ENCODE peak calls at places on chromosomes 5 and 9, in nine cellular contexts. V, N, M, H, Z, O, T, K and C are unnamed samples.

GRCh38 chr5:14716755-14717752 is 52.5 kb downstream of the OTULIN start:
- DNase-seq in V (no peak), T (no peak), N (no peak), H (no peak), K (no peak), O (no peak), Z (no peak), M (no peak), C (no peak)

GRCh38 chr9:63859475-63860215 is 1425.4 kb downstream of the FOXD4L5 start:
- DNase-seq in N (peak; percentile 45), Z (peak; percentile 54), M (no peak), T (no peak), O (peak; percentile 77), K (peak; percentile 50), H (no peak), V (peak; percentile 44), C (peak; percentile 71)

GRCh38 chr5:168648576-168648975 is 69.4 kb upstream of the PANK3 start:
- DNase-seq in N (no peak), M (no peak), H (no peak), Z (no peak), K (no peak), V (no peak), T (no peak), O (no peak), C (no peak)

GRCh38 chr5:25850581-25850980 is 1187.8 kb downstream of the CDH9 start:
- DNase-seq in M (peak; percentile 38), H (peak; percentile 1), K (no peak), N (no peak), O (no peak), V (no peak), Z (no peak), T (no peak), C (no peak)

GRCh38 chr9:100222674-100223073 is 123.6 kb downstream of the INVS start:
- DNase-seq in K (no peak), H (no peak), T (peak; percentile 53), V (no peak), O (no peak), Z (no peak), M (peak; percentile 33), N (no peak), C (no peak)

GRCh38 chr9:93665128-93665565 is 88.8 kb downstream of the PHF2 start:
- DNase-seq in K (peak; percentile 1), T (no peak), N (peak; percentile 1), M (no peak), H (no peak), V (no peak), O (no peak), Z (no peak), C (peak; percentile 36)

GRCh38 chr9:91921371-91921770 is 28.7 kb downstream of the ROR2 start:
- DNase-seq in Z (no peak), V (no peak), K (no peak), M (no peak), T (no peak), H (no peak), N (no peak), O (no peak), C (no peak)

GRCh38 chr5:173056783-173057061 is 570 bp downstream of the CREBRF start:
- DNase-seq in V (no peak), N (no peak), K (no peak), H (no peak), M (no peak), T (no peak), O (peak; percentile 95), Z (no peak), C (no peak)

GRCh38 chr9:34576593-34576935 is 13.0 kb downstream of the CNTFR start:
- DNase-seq in K (no peak), N (no peak), Z (no peak), T (no peak), M (no peak), O (no peak), H (no peak), V (no peak), C (no peak)

GRCh38 chr9:34578241-34579096 is 11.1 kb downstream of the CNTFR start:
- DNase-seq in M (no peak), N (peak; percentile 17), V (no peak), H (no peak), K (no peak), Z (no peak), T (peak; percentile 63), O (no peak), C (no peak)

GRCh38 chr9:34576943-34577634 is 12.4 kb downstream of the CNTFR start:
- DNase-seq in N (peak; percentile 41), T (no peak), O (no peak), Z (no peak), H (no peak), V (no peak), K (no peak), M (no peak), C (no peak)

GRCh38 chr9:34579097-34579818 is 10.3 kb downstream of the CNTFR start:
- DNase-seq in T (no peak), Z (no peak), N (no peak), H (no peak), M (no peak), O (no peak), V (no peak), K (no peak), C (no peak)

GRCh38 chr9:34577635-34578240 is 11.8 kb downstream of the CNTFR start:
- DNase-seq in N (no peak), T (no peak), M (no peak), Z (no peak), H (no peak), O (no peak), K (no peak), V (no peak), C (no peak)
- H3K27ac ChIP-seq in N (no peak overlapping the region), T (no peak overlapping the region), M (no peak overlapping the region), Z (no peak overlapping the region), H (peak overlapping the region; percentile 92), O (no peak overlapping the region), K (no peak overlapping the region), V (no peak overlapping the region), C (peak overlapping the region; percentile 62)

DNA sequence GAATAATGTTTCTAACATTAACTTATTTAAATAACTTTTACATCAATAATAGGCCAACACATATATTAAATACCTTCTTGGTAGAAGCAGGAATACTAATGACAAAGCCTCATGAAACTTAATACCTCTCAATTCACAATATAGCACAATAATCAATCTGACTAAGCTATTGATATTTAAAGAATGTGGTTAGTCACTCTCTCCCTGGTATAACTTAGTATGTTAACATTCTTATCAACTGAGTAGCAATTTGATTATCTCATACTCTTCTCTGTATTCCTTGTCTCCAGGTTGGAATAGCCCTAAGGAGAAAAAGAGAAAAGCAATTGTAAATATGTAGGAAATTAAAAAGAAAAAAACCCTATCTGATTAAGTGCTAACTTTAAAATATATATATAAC is 4.9 kb upstream of the PGGT1B start:
- DNase-seq in K (no peak), N (no peak), V (no peak), H (no peak), M (peak; percentile 61), Z (no peak), T (peak; percentile 83), O (no peak), C (no peak)
- H3K27ac ChIP-seq in K (no peak overlapping the region), N (no peak overlapping the region), V (no peak overlapping the region), H (no peak overlapping the region), M (no peak overlapping the region), Z (no peak overlapping the region), T (no peak overlapping the region), O (no peak overlapping the region), C (no peak overlapping the region)

GRCh38 chr5:180070726-180071417 is 687 bp downstream of the RNF130 start:
- DNase-seq in Z (peak; percentile 15), N (peak; percentile 46), T (peak; percentile 55), V (no peak), M (peak; percentile 37), K (no peak), O (peak; percentile 87), H (no peak), C (no peak)

GRCh38 chr5:180072556-180072955 is 997 bp upstream of the RNF130 start:
- DNase-seq in V (no peak), H (no peak), N (no peak), K (peak; percentile 55), M (no peak), O (no peak), T (no peak), Z (peak; percentile 24), C (peak; percentile 89)

GRCh38 chr5:180069589-180070247 is 1.8 kb downstream of the RNF130 start:
- DNase-seq in N (no peak), O (no peak), Z (no peak), K (no peak), T (no peak), V (no peak), H (no peak), M (peak; percentile 26), C (no peak)

GRCh38 chr5:180072256-180072548 is 643 bp upstream of the RNF130 start:
- DNase-seq in O (no peak), M (no peak), N (no peak), K (no peak), Z (no peak), H (no peak), T (no peak), V (no peak), C (no peak)

DNA sequence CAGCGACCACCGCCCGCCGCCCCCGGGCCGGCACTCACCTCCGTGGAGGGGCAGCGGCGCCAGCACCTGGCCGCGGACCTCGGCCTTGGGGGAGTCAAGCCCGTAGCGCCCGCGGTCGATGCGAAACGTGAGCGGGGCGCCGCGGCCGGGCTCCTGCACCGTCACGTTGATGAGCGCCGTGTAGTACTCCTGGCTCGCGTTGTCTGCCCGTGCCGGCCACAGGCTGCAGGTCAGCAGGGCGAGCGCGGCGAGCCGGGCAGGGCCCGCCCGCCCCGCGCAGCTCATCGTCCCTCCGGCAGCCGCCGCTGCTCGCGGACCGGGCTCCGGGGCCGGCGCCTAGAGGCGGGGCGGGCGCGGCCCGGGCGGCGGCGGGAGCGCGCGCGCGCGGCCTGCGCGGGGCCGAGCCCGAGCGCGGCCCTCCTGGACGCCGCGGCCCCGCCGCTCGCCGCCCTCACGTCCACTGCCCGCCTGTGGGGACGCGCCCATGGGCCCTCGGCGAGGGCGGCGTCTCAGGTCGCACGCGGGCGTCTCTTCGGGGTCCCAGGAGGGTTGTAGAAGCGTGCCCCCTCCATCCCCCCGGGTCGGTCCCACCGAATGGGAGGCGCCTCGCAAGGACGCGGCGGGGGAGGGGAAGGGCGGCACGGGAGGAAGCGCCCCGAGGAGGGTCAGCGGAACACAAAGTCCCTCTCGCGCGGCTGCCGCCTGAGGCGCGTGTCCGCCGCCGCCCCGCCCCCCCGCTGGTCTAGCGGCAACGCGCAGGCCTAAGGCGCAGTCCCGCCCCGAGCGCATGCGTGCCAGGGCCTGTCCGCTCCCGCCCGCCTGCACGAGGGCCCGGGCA is at the start of gene RNF130:
- DNase-seq in M (peak; percentile 84), Z (peak; percentile 78), H (peak; percentile 92), V (peak; percentile 63), O (peak; percentile 98), K (peak; percentile 97), N (peak; percentile 97), T (peak; percentile 88), C (peak; percentile 99)
- H3K27ac ChIP-seq in M (peak within 1 kb of the TSS; percentile 47), Z (peak within 1 kb of the TSS; percentile 56), H (peak within 1 kb of the TSS; percentile 93), V (peak within 1 kb of the TSS; percentile 41), O (peak within 1 kb of the TSS; percentile 31), K (peak within 1 kb of the TSS; percentile 95), N (peak within 1 kb of the TSS; percentile 97), T (peak within 1 kb of the TSS; percentile 99), C (peak within 1 kb of the TSS; percentile 98)

GRCh38 chr9:137234758-137235423 is 4.2 kb downstream of the SLC34A3 start:
- DNase-seq in O (no peak), T (no peak), V (no peak), K (no peak), N (no peak), H (no peak), M (no peak), Z (no peak), C (no peak)

GRCh38 chr9:137235424-137236237 is 4.9 kb downstream of the SLC34A3 start:
- DNase-seq in V (no peak), Z (no peak), H (no peak), N (no peak), O (no peak), M (no peak), K (no peak), T (no peak), C (no peak)

GRCh38 chr9:137237759-137238726 is 3.0 kb upstream of the TUBB4B start:
- DNase-seq in H (no peak), K (peak; percentile 68), M (peak; percentile 46), O (no peak), V (no peak), Z (no peak), N (peak; percentile 46), T (no peak), C (no peak)

GRCh38 chr9:137236936-137237421 is 4.1 kb upstream of the TUBB4B start:
- DNase-seq in V (no peak), Z (no peak), M (no peak), H (no peak), T (no peak), N (no peak), O (no peak), K (no peak), C (no peak)

DNA sequence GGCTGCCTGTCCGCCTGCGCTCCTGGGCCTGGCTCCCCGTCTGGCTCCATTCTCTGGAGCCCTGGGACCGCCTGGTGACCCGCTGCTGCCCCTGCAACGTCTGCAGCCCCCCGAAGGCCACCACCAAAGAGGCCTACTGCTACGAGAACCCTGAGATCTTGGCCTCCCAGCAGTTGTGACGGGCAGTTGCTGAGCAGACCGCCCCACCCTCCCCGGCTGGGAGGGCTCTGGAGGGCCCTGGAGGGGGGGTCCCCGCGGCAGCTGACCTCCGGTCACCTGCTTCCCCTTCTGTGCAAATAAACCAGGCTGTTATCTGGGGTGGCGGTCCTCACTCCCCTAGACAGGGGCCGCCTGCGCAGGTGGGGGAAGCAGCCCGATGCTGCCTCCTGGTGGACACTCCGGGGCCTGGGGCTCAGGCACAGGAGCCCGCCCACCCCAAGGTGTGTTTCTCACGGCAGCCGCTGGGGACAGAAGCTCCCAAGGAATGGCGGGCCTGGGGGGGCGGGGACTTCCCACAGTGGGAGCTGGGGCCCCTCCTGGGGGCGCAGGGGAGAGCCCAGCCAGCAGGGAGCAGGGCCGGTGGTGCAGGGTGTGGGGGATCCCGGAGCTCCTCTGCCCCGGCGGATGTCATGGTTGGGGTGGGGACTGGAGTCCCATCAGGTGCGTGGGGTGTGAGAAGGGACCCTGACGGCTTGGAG is 4.7 kb upstream of the TUBB4B start:
- DNase-seq in V (peak; percentile 83), K (peak; percentile 94), T (peak; percentile 63), O (peak; percentile 95), Z (peak; percentile 84), H (peak; percentile 84), M (peak; percentile 74), N (peak; percentile 93), C (peak; percentile 97)
- H3K27ac ChIP-seq in V (no peak overlapping the region), K (peak overlapping the region; percentile 85), T (no peak overlapping the region), O (no peak overlapping the region), Z (no peak overlapping the region), H (no peak overlapping the region), M (no peak overlapping the region), N (peak overlapping the region; percentile 36), C (no peak overlapping the region)